ENCODE peak calls at places on chromosomes 7 and 10, in four cellular contexts. W is colonic mucosa; A is M059J; K is activated effector memory CD4-positive, alpha-beta T cell treated with anti-CD3 and anti-CD28 coated beads, Interleukin-2, amount 50 U/mL, for 16 hours. X is an unnamed sample.

GRCh38 chr10:24806262-24806661 is 82.6 kb upstream of the ARHGAP21 start:
- DNase-seq in W (no peak), A (no peak), K (no peak), X (no peak)

GRCh38 chr7:3042301-3042700 is 1.4 kb downstream of the CARD11 start:
- DNase-seq in K (no peak), W (no peak), A (no peak), X (no peak)

GRCh38 chr7:81415181-81415580 is 354.7 kb downstream of the HGF start:
- DNase-seq in K (no peak), A (no peak), W (no peak), X (no peak)

GRCh38 chr10:47368431-47369180 is 15.5 kb downstream of the ZNF488 start:
- DNase-seq in K (peak; percentile 57), W (no peak), A (no peak), X (peak; percentile 57)

GRCh38 chr7:121075952-121076349 is 87.4 kb downstream of the CPED1 start:
- DNase-seq in K (no peak), A (no peak), W (no peak), X (no peak)

GRCh38 chr10:116741391-116742351 is 695 bp downstream of the HSPA12A start:
- DNase-seq in A (no peak), W (no peak), K (no peak), X (no peak)

GRCh38 chr10:7950981-7951847 is 103.3 kb upstream of the GATA3 start:
- DNase-seq in W (no peak), A (peak; percentile 23), K (no peak), X (no peak)

GRCh38 chr7:38192347-38192746 is 14.3 kb downstream of the STARD3NL start:
- DNase-seq in W (no peak), A (no peak), K (no peak), X (no peak)

GRCh38 chr10:91604462-91604935 is 28.4 kb downstream of the PPP1R3C start:
- DNase-seq in W (no peak), K (no peak), A (no peak), X (no peak)

GRCh38 chr7:47931005-47931787 is 17.1 kb downstream of the PKD1L1 start:
- DNase-seq in K (no peak), W (no peak), A (peak; percentile 26), X (no peak)

X was measured in upper lobe of right lung.